ENCODE peak calls at places on chromosome 1, in ten cellular contexts. B is dorsolateral prefrontal cortex, T is GM12865, F is GM23338, J is left lung, D is OCI-LY7, Z is thoracic aorta, L is uterus, O is HFF-Myc, E is fibroblast of lung. P is an unnamed sample.

GRCh38 chr1:51671527-51672325 is 54.8 kb downstream of the OSBPL9 start:
- DNase-seq in D (no peak), Z (no peak), O (peak; percentile 58), B (no peak), J (no peak), T (no peak), E (peak; percentile 85), F (no peak), L (no peak), P (no peak)

GRCh38 chr1:18480315-18481189 is at the start of gene KLHDC7A:
- DNase-seq in J (peak; percentile 78), B (no peak), D (peak; percentile 28), F (peak; percentile 94), L (no peak), E (peak; percentile 0), T (no peak), O (no peak), Z (no peak), P (peak; percentile 93)

GRCh38 chr1:244200596-244200995 is 149.5 kb downstream of the ZBTB18 start:
- DNase-seq in T (no peak), D (no peak), E (no peak), B (no peak), F (no peak), J (no peak), Z (no peak), L (no peak), O (no peak), P (no peak)

GRCh38 chr1:110756506-110756905 is 81.8 kb upstream of the KCNA3 start:
- DNase-seq in Z (no peak), E (no peak), L (no peak), O (no peak), F (no peak), D (no peak), T (no peak), J (no peak), B (peak; percentile 73), P (no peak)

GRCh38 chr1:76868154-76868882 is 1.0 kb downstream of the ST6GALNAC5 start:
- DNase-seq in E (peak; percentile 60), L (no peak), F (peak; percentile 83), Z (no peak), T (no peak), O (no peak), J (peak; percentile 38), B (peak; percentile 49), D (no peak), P (no peak)

GRCh38 chr1:32178380-32179192 is 889 bp upstream of the TXLNA start:
- DNase-seq in T (no peak), Z (no peak), B (no peak), F (no peak), E (no peak), J (no peak), L (no peak), O (no peak), D (no peak), P (no peak)

GRCh38 chr1:184905601-184906322 is 68.5 kb downstream of the NIBAN1 start:
- DNase-seq in E (no peak), B (no peak), L (no peak), J (no peak), D (no peak), Z (no peak), F (no peak), T (no peak), O (no peak), P (no peak)

GRCh38 chr1:93021539-93022134 is 57.4 kb upstream of the MTF2 start:
- DNase-seq in J (no peak), L (no peak), T (peak; percentile 70), D (peak; percentile 87), F (peak; percentile 64), E (peak; percentile 50), B (no peak), Z (no peak), O (peak; percentile 32), P (no peak)

GRCh38 chr1:87224209-87224608 is 104.5 kb upstream of the LMO4 start:
- DNase-seq in Z (no peak), E (peak; percentile 100), J (no peak), L (no peak), D (no peak), O (peak; percentile 85), F (no peak), T (no peak), B (no peak), P (peak; percentile 100)

GRCh38 chr1:37561794-37562132 is 5.0 kb downstream of the DNALI1 start:
- DNase-seq in J (no peak), Z (no peak), O (no peak), L (peak; percentile 46), F (peak; percentile 66), T (peak; percentile 51), D (peak; percentile 64), E (peak; percentile 21), B (no peak), P (no peak)

GRCh38 chr1:91699339-91699970 is 186.5 kb downstream of the TGFBR3 start:
- DNase-seq in O (peak; percentile 80), Z (no peak), E (peak; percentile 12), J (no peak), F (no peak), L (peak; percentile 61), D (no peak), T (no peak), B (no peak), P (no peak)

GRCh38 chr1:91700771-91701493 is 185.0 kb downstream of the TGFBR3 start:
- DNase-seq in F (no peak), L (no peak), Z (no peak), B (no peak), T (no peak), J (no peak), O (no peak), D (no peak), E (peak; percentile 65), P (no peak)

GRCh38 chr1:91700332-91700731 is 185.6 kb downstream of the TGFBR3 start:
- DNase-seq in O (no peak), L (no peak), Z (no peak), T (no peak), E (peak; percentile 32), F (no peak), D (no peak), J (no peak), B (no peak), P (no peak)

GRCh38 chr1:91704746-91705145 is 181.2 kb downstream of the TGFBR3 start:
- DNase-seq in L (no peak), D (no peak), B (no peak), F (no peak), Z (no peak), T (no peak), E (no peak), J (no peak), O (no peak), P (no peak)

DNA sequence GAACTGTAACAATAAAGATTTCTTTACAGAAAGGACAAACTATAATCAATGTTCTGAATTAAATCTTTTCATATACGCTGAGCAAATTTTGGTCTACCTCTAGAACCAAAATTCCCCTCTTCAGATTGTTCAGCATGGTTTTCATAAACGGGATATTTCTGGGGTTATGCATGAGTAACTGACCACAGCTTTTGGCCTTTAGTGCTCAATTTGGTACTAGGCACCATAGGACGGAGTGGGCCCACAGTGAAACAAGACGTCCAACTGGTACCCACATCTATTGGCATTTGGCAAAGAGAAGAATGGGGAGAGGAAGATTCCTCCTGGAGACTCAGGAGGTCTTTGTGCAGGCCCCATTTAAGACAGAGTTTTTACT is 184.5 kb downstream of the TGFBR3 start:
- DNase-seq in E (peak; percentile 13), B (no peak), O (no peak), F (no peak), T (no peak), J (no peak), Z (no peak), D (no peak), L (no peak), P (no peak)
- H3K4me3 ChIP-seq in E (no peak overlapping the region), B (no peak overlapping the region), O (no peak overlapping the region), F (no peak overlapping the region), T (no peak overlapping the region), J (no peak overlapping the region), Z (no peak overlapping the region), D (no peak overlapping the region), L (no peak overlapping the region), P (no peak overlapping the region)

DNA sequence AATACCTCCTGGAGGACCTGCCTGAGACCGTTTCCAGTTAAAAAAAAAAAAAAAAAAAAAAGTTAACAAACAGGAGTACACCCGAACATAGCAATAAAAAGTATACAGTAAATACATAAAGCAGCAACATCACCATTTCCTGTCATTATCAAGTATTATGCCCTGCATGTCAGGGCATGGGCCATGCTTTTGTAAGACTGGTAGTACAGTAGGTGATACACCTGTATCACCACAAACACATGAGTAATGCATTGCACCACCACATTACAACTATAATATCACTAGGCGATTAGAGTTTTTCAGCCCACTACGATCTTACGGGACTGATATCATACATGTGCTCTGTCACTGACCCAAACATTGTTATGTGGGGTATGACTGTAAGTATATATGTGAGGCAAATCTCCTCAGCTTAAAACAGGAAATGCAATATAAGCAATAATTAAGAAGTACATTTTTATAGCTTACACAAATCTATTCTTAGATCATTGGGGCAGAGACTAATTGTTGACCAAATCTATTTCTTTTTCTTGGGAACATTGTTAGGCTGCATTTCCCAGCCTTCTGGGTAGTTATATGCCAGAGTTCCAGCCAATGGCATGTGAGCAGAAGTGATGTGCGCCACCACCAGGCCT is 98.1 kb downstream of the PLD5 start:
- DNase-seq in J (no peak), L (no peak), D (no peak), B (no peak), T (no peak), F (no peak), E (no peak), Z (no peak), O (no peak), P (no peak)
- TF ChIP-seq CTCF in J (no peak), L (no peak), D (peak; percentile 29), B (no peak), T (no peak), F (peak; percentile 41), E (no peak), Z (no peak), O (no peak), P (no peak)

DNA sequence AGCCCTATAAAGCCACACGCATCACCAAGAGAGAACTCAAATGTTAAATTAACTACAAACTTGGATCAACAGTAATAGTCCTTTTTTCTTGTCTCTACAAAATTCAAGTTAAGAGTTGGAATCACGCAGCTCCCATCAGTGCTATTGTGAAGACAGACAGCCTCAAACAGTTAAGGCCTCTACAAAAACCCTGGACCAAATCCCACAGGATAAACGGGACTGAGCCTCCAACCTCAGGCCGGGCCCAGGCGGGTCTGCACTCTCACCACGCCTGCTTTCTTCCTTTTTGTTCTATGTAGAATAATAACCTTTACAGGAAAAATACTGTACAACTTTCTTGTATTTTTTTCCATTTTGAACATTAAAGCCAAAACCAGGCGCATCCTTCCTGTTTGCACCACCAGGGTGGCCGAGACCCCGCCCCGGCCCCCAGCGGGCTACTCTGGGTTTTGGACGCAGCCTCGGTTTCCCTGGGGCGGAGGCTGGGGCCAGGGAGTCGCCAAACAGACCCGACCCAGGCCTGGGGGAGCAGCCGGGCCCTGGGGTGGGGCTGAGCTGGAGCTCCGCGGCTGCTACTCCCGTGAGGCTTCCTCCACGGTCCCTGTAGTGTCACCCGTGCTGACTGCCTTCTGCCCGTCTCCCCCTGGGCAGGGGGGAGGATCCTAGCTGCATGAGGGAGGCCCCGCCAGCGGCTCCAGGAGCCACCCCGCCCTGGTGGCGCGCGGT is 158.4 kb downstream of the CASZ1 start:
- DNase-seq in O (no peak), E (no peak), L (no peak), F (no peak), B (no peak), Z (no peak), T (no peak), J (no peak), D (no peak), P (no peak)
- H3K4me3 ChIP-seq in O (no peak overlapping the region), E (no peak overlapping the region), L (peak overlapping the region; percentile 17), F (peak overlapping the region; percentile 60), B (peak overlapping the region; percentile 26), Z (peak overlapping the region; percentile 50), T (no peak overlapping the region), J (no peak overlapping the region), D (no peak overlapping the region), P (no peak overlapping the region)

GRCh38 chr1:16244650-16245285 is 7.8 kb upstream of the CPLANE2 start:
- DNase-seq in J (no peak), T (no peak), O (no peak), E (no peak), D (no peak), Z (no peak), B (no peak), L (no peak), F (no peak), P (no peak)
- TF ChIP-seq CTCF in J (no peak), T (no peak), O (no peak), E (no peak), D (peak; percentile 12), Z (no peak), B (no peak), L (no peak), F (no peak), P (no peak)